ENCODE peak calls at places on chromosomes 1 and 21, in ten cellular contexts. S, T, V, E, P, I, B, D, O and H are unnamed samples.

GRCh38 chr1:119713538-119714456 is 2.1 kb downstream of the PHGDH start:
- DNase-seq in S (no peak), T (peak), V (peak), E (no peak), P (no peak), I (no peak), B (no peak), D (no peak), O (no peak), H (peak)

GRCh38 chr1:181190362-181191035 is 102.0 kb downstream of the IER5 start:
- DNase-seq in S (no peak), T (no peak), V (no peak), E (no peak), P (no peak), I (no peak), B (no peak), D (no peak), O (no peak), H (peak)

GRCh38 chr1:173469656-173470055 is 7.5 kb upstream of the PRDX6 start:
- DNase-seq in S (no peak), T (no peak), V (no peak), E (no peak), P (no peak), I (no peak), B (no peak), D (no peak), O (peak), H (no peak)

GRCh38 chr21:26438976-26439375 is 134.1 kb downstream of the CYYR1 start:
- DNase-seq in S (no peak), T (no peak), V (no peak), E (no peak), P (no peak), I (no peak), B (no peak), D (no peak), O (no peak), H (no peak)

GRCh38 chr1:77027916-77028315 is 160.6 kb downstream of the ST6GALNAC5 start:
- DNase-seq in S (no peak), T (no peak), V (no peak), E (no peak), P (no peak), I (no peak), B (no peak), D (no peak), O (no peak), H (no peak)

GRCh38 chr1:155061381-155062150 is 2.0 kb upstream of the EFNA4 start:
- DNase-seq in S (peak), T (peak), V (peak), E (peak), P (no peak), I (peak), B (peak), D (peak), O (peak), H (peak)

GRCh38 chr21:38958940-38959685 is 153.4 kb downstream of the ETS2 start:
- DNase-seq in S (no peak), T (peak), V (no peak), E (no peak), P (peak), I (peak), B (no peak), D (no peak), O (peak), H (peak)

GRCh38 chr1:70778934-70779333 is 268.7 kb downstream of the PTGER3 start:
- DNase-seq in S (no peak), T (no peak), V (no peak), E (no peak), P (no peak), I (no peak), B (no peak), D (no peak), O (no peak), H (no peak)

GRCh38 chr1:4312024-4312423 is 342.4 kb upstream of the AJAP1 start:
- DNase-seq in S (no peak), T (no peak), V (no peak), E (peak), P (no peak), I (no peak), B (no peak), D (no peak), O (no peak), H (peak)

GRCh38 chr1:27885620-27886352 is 13.4 kb downstream of the THEMIS2 start:
- DNase-seq in S (no peak), T (no peak), V (no peak), E (no peak), P (no peak), I (no peak), B (no peak), D (no peak), O (no peak), H (peak)

GRCh38 chr1:240417317-240417716 is 194.6 kb downstream of the GREM2 start:
- DNase-seq in S (no peak), T (no peak), V (no peak), E (no peak), P (no peak), I (no peak), B (no peak), D (no peak), O (no peak), H (no peak)

GRCh38 chr1:155320661-155321576 is at the start of gene RUSC1:
- DNase-seq in S (peak), T (peak), V (peak), E (peak), P (no peak), I (peak), B (peak), D (peak), O (peak), H (peak)

GRCh38 chr1:52427152-52427551 is 22.8 kb downstream of the PRPF38A start:
- DNase-seq in S (no peak), T (no peak), V (no peak), E (no peak), P (no peak), I (no peak), B (no peak), D (no peak), O (no peak), H (no peak)

GRCh38 chr21:46004168-46004861 is 22.7 kb downstream of the COL6A1 start:
- DNase-seq in S (peak), T (no peak), V (no peak), E (no peak), P (no peak), I (no peak), B (peak), D (peak), O (no peak), H (no peak)

GRCh38 chr21:43884861-43885370 is 19.9 kb downstream of the AGPAT3 start:
- DNase-seq in S (no peak), T (no peak), V (no peak), E (no peak), P (no peak), I (no peak), B (no peak), D (no peak), O (no peak), H (no peak)

GRCh38 chr1:150146853-150147542 is 2.7 kb upstream of the PLEKHO1 start:
- DNase-seq in S (no peak), T (no peak), V (no peak), E (no peak), P (no peak), I (no peak), B (no peak), D (no peak), O (no peak), H (no peak)

GRCh38 chr1:109186704-109187071 is 27.0 kb upstream of the SARS1 start:
- DNase-seq in S (peak), T (no peak), V (no peak), E (no peak), P (no peak), I (no peak), B (no peak), D (no peak), O (peak), H (no peak)

GRCh38 chr1:34279971-34280370 is 103.3 kb downstream of the C1orf94 start:
- DNase-seq in S (no peak), T (no peak), V (no peak), E (no peak), P (no peak), I (no peak), B (no peak), D (no peak), O (no peak), H (no peak)

GRCh38 chr21:35428041-35428400 is 378.9 kb upstream of the RUNX1 start:
- DNase-seq in S (no peak), T (peak), V (no peak), E (no peak), P (no peak), I (no peak), B (no peak), D (no peak), O (no peak), H (no peak)

GRCh38 chr21:44572959-44573583 is 458 bp upstream of the KRTAP10-4 start:
- DNase-seq in S (peak), T (no peak), V (no peak), E (no peak), P (no peak), I (no peak), B (no peak), D (no peak), O (no peak), H (no peak)

GRCh38 chr1:116466810-116467557 is 93.9 kb downstream of the ATP1A1 start:
- DNase-seq in S (no peak), T (no peak), V (no peak), E (no peak), P (no peak), I (no peak), B (no peak), D (no peak), O (no peak), H (no peak)

GRCh38 chr1:206885341-206886060 is 11.7 kb upstream of the IL24 start:
- DNase-seq in S (no peak), T (peak), V (no peak), E (no peak), P (no peak), I (no peak), B (no peak), D (no peak), O (no peak), H (no peak)

GRCh38 chr1:206882555-206882954 is 14.7 kb upstream of the IL24 start:
- DNase-seq in S (no peak), T (no peak), V (no peak), E (no peak), P (no peak), I (no peak), B (no peak), D (no peak), O (no peak), H (no peak)

GRCh38 chr1:206880310-206880709 is 14.9 kb downstream of the IL20 start:
- DNase-seq in S (no peak), T (no peak), V (no peak), E (no peak), P (no peak), I (no peak), B (no peak), D (no peak), O (no peak), H (no peak)

GRCh38 chr1:206883876-206884275 is 13.4 kb upstream of the IL24 start:
- DNase-seq in S (no peak), T (no peak), V (no peak), E (no peak), P (no peak), I (no peak), B (no peak), D (no peak), O (no peak), H (no peak)

DNA sequence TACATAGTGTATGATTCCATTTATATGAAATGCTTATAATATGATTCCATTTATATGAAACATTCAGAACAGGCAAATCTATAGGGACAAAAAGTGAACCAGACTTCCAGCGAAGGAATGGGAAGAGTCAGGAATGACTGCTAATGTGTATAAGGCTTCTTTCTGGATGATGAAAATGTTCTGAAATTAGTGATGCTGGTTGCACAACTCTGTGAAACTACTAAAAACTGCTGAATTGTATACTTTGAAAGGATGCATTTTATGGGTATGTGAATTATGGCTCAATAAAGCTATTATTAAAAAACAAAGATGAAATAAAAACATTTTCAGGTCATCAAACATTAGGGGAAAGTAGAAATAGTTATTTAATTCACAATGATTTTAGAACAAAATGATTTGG is 14.1 kb upstream of the IL24 start:
- DNase-seq in S (no peak), T (no peak), V (no peak), E (no peak), P (no peak), I (no peak), B (no peak), D (no peak), O (no peak), H (no peak)
- TF ChIP-seq CTCF in S (no peak), T (no peak), V (no peak), E (no peak), P (no peak), I (no peak), B (no peak), D (no peak), O (no peak), H (no peak)

GRCh38 chr21:36569511-36569910 is 89.6 kb upstream of the CLDN14 start:
- DNase-seq in S (no peak), T (no peak), V (no peak), E (no peak), P (no peak), I (no peak), B (no peak), D (no peak), O (no peak), H (no peak)

GRCh38 chr21:36566606-36567005 is 86.7 kb upstream of the CLDN14 start:
- DNase-seq in S (no peak), T (no peak), V (no peak), E (no peak), P (no peak), I (no peak), B (no peak), D (no peak), O (no peak), H (no peak)

GRCh38 chr21:36565616-36566015 is 85.7 kb upstream of the CLDN14 start:
- DNase-seq in S (no peak), T (no peak), V (no peak), E (no peak), P (no peak), I (no peak), B (no peak), D (no peak), O (no peak), H (no peak)

GRCh38 chr21:36564647-36565046 is 84.7 kb upstream of the CLDN14 start:
- DNase-seq in S (no peak), T (no peak), V (no peak), E (no peak), P (no peak), I (no peak), B (no peak), D (no peak), O (no peak), H (no peak)

DNA sequence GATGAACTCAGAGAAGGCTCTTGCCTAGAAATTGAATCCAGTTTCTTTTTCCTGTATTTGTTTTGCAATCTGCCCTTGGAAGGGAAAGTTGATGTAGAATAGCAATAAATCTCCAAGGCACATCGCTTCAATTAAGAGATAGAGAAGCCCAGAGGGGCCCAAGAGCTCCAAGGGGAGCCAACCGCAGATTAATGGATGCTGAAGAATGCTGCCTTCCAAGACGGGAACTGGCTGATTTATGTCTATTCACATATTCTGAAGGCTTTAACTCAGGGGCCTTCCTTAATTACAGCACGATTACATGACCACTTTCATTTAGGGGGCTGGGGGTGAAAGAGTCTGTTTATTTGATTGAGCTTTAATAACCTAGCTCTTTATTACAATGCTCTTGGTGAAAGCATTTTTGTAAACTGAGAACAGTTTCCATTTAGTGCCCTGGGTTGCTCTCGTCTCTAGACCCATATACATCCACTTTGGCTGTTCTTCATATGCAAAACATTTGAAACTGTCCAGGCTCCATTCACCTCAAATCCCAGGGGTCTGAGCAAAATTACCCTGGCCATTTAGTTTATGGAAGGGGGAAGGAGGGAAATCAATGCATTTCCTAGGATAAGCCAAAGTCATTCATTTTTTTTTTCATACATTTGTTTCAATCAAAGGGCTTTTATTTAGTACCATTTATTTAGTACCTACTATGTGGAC is 87.4 kb upstream of the CLDN14 start:
- DNase-seq in S (no peak), T (no peak), V (no peak), E (no peak), P (no peak), I (no peak), B (no peak), D (no peak), O (no peak), H (no peak)
- TF ChIP-seq CTCF in S (no peak), T (no peak), V (no peak), E (no peak), P (no peak), I (no peak), B (no peak), D (no peak), O (no peak), H (no peak)

GRCh38 chr1:63023182-63023581 is 239.2 kb downstream of the ATG4C start:
- DNase-seq in S (no peak), T (no peak), V (no peak), E (no peak), P (no peak), I (no peak), B (no peak), D (no peak), O (peak), H (no peak)
- TF ChIP-seq CTCF in S (no peak), T (no peak), V (no peak), E (no peak), P (no peak), I (no peak), B (no peak), D (no peak), O (no peak), H (no peak)

GRCh38 chr1:167711797-167712196 is 10.0 kb upstream of the MPZL1 start:
- DNase-seq in S (no peak), T (no peak), V (no peak), E (no peak), P (no peak), I (no peak), B (peak), D (no peak), O (peak), H (no peak)

GRCh38 chr1:167714098-167714850 is 7.5 kb upstream of the MPZL1 start:
- DNase-seq in S (peak), T (peak), V (peak), E (peak), P (peak), I (peak), B (peak), D (peak), O (peak), H (peak)

GRCh38 chr1:167714851-167715652 is 6.7 kb upstream of the MPZL1 start:
- DNase-seq in S (peak), T (peak), V (peak), E (peak), P (peak), I (peak), B (peak), D (peak), O (peak), H (peak)

GRCh38 chr1:167715653-167716302 is 6.0 kb upstream of the MPZL1 start:
- DNase-seq in S (no peak), T (no peak), V (no peak), E (no peak), P (no peak), I (no peak), B (no peak), D (no peak), O (no peak), H (no peak)

DNA sequence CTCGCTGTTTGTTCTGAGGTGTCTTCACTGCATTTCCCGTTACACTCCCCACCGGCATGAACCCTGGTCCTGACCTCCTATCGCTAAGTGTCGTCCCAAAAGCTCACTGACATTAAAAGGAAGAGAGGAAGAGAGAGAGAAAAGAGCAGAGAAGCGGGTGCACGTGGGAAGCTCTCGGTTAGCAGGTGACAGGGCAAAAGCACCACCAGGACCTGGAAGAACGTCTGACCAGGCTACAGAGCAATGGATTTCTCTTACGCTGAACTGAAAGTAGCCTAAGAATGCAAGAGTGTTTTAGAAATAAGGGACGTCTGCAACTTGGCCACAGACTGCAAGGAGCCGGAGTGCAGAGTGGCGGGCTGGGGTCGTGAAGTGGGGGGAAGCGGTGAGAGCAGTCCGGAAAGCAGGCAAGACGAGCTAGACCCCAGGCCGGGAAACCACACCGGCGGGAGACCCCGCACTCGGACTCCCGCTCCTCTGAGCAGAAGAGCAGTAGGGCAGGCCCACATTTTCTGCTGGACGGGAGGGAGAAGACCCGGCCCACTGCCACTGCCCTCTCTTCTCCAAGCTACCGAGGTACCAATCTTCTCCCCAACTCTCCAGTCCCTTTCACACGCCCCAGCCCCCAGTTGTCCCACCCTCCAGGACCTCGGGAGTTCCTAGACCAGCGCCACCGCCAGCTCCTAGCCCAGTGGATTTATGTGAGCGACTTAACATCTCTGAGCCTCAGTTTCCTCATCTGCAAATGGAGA is 8.3 kb upstream of the MPZL1 start:
- DNase-seq in S (no peak), T (peak), V (peak), E (no peak), P (no peak), I (no peak), B (no peak), D (no peak), O (peak), H (peak)
- TF ChIP-seq CTCF in S (no peak), T (no peak), V (no peak), E (no peak), P (no peak), I (no peak), B (no peak), D (no peak), O (no peak), H (no peak)